ENCODE peak calls at places on chromosomes 6 and 20, in four cellular contexts. G is HepG2, N is breast epithelium, O is testis. Y is an unnamed sample.
A peak's percentile ranks its signal among the peaks of the same experiment; 100 is the strongest.

GRCh38 chr6:116267879-116268588 is 11.7 kb downstream of the TSPYL1 start:
- DNase-seq in G (no peak), N (no peak), O (no peak), Y (no peak)

GRCh38 chr6:143227675-143228074 is 167.0 kb downstream of the AIG1 start:
- DNase-seq in G (no peak), N (no peak), O (no peak), Y (no peak)

GRCh38 chr20:38387953-38388352 is 41.7 kb downstream of the LBP start:
- DNase-seq in G (no peak), N (no peak), O (no peak), Y (no peak)

GRCh38 chr6:98929498-98930060 is 18.2 kb downstream of the FBXL4 start:
- DNase-seq in G (no peak), N (no peak), O (no peak), Y (no peak)

GRCh38 chr6:38933426-38933825 is 115.2 kb upstream of the GLP1R start:
- DNase-seq in G (peak; percentile 24), N (no peak), O (no peak), Y (peak; percentile 13)

GRCh38 chr20:58747400-58747672 is 54.7 kb downstream of the NPEPL1 start:
- DNase-seq in G (no peak), N (no peak), O (no peak), Y (no peak)

GRCh38 chr20:33105336-33105924 is 26.0 kb downstream of the BPIFB4 start:
- DNase-seq in G (no peak), N (no peak), O (peak; percentile 29), Y (no peak)

GRCh38 chr20:51712501-51713212 is 55.5 kb downstream of the ATP9A start:
- DNase-seq in G (peak; percentile 55), N (no peak), O (peak; percentile 62), Y (no peak)

GRCh38 chr20:11907621-11908020 is 10.1 kb upstream of the BTBD3 start:
- DNase-seq in G (no peak), N (no peak), O (no peak), Y (no peak)

GRCh38 chr6:158819213-158819976 is at the start of gene EZR:
- DNase-seq in G (peak; percentile 59), N (peak; percentile 80), O (peak; percentile 92), Y (peak; percentile 82)

GRCh38 chr6:30152910-30153309 is 8.1 kb downstream of the TRIM10 start:
- DNase-seq in G (no peak), N (no peak), O (no peak), Y (no peak)

GRCh38 chr6:30151580-30151979 is 9.4 kb downstream of the TRIM10 start:
- DNase-seq in G (no peak), N (no peak), O (no peak), Y (peak; percentile 78)

GRCh38 chr6:30154061-30154460 is 7.0 kb downstream of the TRIM10 start:
- DNase-seq in G (no peak), N (no peak), O (no peak), Y (no peak)

GRCh38 chr6:30150671-30151395 is 10.2 kb downstream of the TRIM10 start:
- DNase-seq in G (no peak), N (no peak), O (no peak), Y (no peak)

DNA sequence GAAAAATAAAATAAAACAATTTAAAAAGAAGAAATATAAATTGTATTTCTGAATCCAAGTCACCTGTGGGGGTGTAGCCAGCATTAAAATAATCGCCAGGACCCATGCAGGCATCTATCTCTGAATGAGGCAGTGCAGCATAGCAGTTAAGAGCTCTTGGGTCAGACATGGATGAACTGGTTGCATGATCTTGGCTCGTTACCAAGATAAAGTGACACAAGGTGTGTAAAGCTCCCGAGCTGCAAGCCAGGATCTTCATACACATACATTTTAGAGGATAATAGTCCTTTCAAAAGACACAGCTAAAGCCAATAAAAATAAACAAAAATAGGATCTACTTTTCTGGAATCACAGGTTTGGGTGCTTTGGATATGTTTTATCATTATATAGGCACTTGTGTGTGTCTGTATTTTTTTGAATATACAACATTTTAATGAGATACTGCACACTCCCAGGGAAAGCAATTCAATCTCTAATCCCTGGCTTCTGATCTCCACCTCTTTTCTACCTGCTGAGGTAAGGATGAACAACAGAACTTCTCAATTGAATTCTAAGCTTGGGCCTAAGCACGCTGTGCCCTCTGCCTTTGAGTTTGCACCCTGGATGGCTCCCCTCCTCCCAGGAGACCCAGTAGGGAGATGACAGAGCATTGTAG is 8.9 kb downstream of the TRIM10 start:
- DNase-seq in G (no peak), N (no peak), O (no peak), Y (peak; percentile 74)
- TF ChIP-seq POLR2A in G (no peak), N (no peak), O (no peak), Y (no peak)

DNA sequence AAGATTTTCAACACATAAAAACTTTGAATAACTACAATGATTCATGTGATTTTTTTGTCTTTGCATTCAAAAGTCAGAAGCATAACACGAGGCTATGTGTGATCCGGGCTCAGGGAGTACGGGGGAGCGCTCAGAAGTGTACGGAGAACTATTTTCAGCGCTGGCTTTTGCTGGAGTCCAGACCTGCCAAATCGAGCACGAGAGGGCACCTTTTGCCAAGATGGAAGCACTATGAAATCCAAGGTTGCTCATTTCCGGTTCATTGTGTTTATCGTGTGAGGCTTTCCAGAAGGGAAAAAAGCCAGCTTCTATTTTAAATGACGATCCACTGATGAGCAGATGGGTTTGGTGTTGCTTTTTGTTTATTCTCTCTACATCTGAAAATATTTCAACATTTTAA is 11.3 kb downstream of the RAMACL start:
- DNase-seq in G (no peak), N (no peak), O (peak; percentile 68), Y (no peak)
- TF ChIP-seq POLR2A in G (no peak), N (no peak), O (no peak), Y (no peak)

DNA sequence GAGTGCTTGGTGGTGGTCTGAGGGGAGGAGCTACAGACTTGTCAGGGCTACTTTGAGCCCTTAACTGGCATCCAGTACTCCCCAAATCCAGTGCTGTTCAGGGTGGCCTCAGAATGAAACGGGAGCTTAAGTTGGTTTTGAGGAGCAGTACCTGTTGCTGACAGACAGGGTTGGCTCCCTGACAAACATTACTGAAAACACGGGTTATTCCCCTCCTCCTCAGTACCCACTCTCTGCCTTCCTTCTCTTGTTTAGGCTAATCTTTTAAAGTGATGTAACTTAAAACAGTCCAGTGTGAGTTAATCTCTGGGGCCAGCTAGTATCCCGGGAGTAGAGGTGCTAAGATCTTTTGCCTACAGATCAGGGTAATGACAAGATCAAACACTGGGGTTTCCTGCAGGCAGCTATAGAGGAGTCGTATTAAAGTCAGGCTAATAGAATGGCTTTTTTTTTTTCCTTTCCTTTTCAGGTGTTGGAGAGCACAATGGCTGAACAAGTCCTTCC is 3.7 kb downstream of the TNFAIP3 start:
- DNase-seq in G (peak; percentile 52), N (no peak), O (no peak), Y (peak; percentile 5)
- TF ChIP-seq POLR2A in G (no peak), N (no peak), O (no peak), Y (no peak)

DNA sequence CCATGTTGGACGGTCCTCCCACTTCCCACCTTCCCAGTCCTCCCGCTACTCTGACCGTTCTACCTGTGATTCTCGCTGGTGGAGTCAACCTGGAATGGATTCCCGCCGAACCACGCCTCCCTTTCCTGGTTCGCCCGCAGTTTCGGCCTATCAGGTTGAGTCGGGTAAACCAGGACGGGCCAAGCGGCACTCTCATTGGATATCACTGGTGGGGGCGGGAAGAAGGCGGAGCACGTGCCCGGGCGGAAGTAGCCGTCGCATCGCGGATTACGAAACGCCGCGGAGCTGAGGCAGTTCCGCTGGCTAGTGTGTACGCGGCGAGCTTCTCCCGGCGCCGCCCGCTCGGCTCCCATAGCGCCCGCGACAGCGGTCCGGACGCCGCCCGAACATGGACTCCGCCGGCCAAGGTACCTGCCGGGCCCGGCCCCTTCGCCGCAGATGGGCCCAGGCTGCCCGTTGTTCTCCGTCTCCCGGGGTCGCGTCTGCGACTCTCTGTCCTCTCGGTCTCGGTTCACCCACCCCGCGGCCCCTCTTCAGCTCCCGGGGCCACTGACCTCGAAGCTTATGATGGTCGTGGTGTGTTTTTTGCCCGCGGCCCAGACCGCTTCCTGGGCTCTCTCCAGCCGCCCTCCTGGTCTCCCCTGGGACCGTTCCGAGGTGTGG is at the start of gene TPD52L2:
- DNase-seq in G (peak; percentile 100), N (peak; percentile 99), O (peak; percentile 100), Y (peak; percentile 99)
- TF ChIP-seq POLR2A in G (no peak), N (peak; percentile 80), O (peak; percentile 63), Y (peak; percentile 93)

GRCh38 chr6:31971279-31971992 is 502 bp downstream of the DXO start:
- DNase-seq in G (no peak), N (no peak), O (no peak), Y (no peak)
- TF ChIP-seq POLR2A in G (no peak), N (no peak), O (no peak), Y (no peak)

GRCh38 chr20:50379049-50379990 is 130.9 kb upstream of the PTPN1 start:
- DNase-seq in G (no peak), N (peak; percentile 80), O (peak; percentile 95), Y (no peak)
- TF ChIP-seq POLR2A in G (no peak), N (peak; percentile 82), O (no peak), Y (no peak)

DNA sequence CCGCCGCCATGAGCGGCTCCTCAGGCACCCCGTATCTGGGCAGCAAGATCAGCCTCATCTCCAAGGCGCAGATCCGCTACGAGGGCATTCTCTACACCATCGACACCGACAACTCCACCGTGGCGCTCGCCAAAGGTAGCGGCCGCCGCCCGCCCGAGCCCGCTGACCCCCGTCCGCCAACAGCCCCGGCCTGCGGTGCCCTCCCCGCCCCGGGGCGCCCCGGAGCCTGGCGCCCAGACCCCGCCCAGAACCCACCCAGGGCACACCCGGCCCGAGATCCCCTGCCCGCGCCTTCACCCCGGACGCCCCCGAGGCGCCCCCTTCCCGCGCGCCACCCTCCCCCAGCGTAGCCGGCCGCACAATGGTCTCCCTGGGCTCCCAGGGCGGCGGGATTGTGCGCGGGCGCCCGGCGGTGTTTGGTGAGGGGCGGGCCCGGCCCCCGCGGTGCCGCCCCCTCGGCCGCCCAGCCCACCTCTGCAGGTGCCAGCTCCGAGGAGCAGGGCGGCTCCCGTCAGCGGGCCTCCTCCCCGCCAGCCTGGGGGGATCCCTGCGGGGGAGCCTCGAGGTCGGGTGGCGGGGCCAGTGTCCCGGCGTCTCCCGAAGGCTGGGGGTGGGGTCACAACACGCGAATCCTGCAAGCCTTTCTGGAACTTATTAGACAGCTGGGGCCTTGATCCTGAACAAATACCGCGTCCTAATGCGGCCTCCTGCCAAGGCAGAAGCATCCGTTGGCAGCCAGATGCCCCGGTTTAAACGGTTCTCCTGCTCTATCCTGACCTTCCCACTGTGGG is 579 bp downstream of the LSM14B start:
- DNase-seq in G (no peak), N (no peak), O (peak; percentile 56), Y (peak; percentile 61)
- TF ChIP-seq POLR2A in G (peak; percentile 55), N (no peak), O (no peak), Y (no peak)

DNA sequence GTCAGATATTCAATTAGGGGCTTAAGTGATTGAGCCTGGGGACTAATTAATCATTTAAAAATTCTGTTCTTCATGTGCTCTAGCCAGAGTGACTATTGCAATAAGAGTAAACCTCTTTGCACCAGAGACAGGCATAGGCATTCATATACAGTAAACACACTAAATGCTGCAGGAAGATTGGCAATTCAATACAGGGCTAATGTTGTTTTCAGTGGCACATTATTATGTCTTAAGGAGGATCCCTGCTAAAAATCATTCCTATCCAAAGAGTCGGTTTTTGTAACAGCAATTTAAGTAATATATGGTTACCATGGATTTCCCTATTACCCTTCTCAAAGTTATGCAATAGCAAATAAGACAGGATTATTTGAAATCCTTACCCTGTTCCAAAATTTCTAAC is 1.3 kb downstream of the PDE7B start:
- DNase-seq in G (no peak), N (no peak), O (no peak), Y (no peak)
- TF ChIP-seq POLR2A in G (no peak), N (no peak), O (no peak), Y (no peak)